ENCODE peak calls at places on chromosomes 13 and 19, in seven cellular contexts. Z, E, P, A, N, U and W are unnamed samples.

GRCh38 chr19:55641376-55642152 is 762 bp downstream of the ZNF580 start:
- DNase-seq in N (no peak), U (no peak), E (no peak), Z (no peak), P (no peak), A (no peak), W (no peak)

GRCh38 chr19:20066861-20067260 is 10.9 kb upstream of the ZNF90 start:
- DNase-seq in N (no peak), E (no peak), P (no peak), Z (no peak), U (no peak), A (no peak), W (no peak)

GRCh38 chr19:8459520-8460260 is 14.9 kb downstream of the HNRNPM start:
- DNase-seq in P (no peak), E (no peak), U (no peak), A (no peak), N (no peak), Z (no peak), W (peak)

GRCh38 chr13:101150998-101151397 is 265.3 kb downstream of the NALCN start:
- DNase-seq in N (no peak), E (no peak), Z (no peak), P (peak), U (no peak), A (no peak), W (no peak)

GRCh38 chr19:53906211-53907192 is 2.6 kb upstream of the CACNG7 start:
- DNase-seq in U (peak), A (peak), E (no peak), N (no peak), P (peak), Z (peak), W (no peak)

GRCh38 chr19:6551607-6552450 is 21.0 kb downstream of the TNFSF9 start:
- DNase-seq in U (peak), Z (no peak), E (no peak), A (no peak), N (no peak), P (no peak), W (no peak)

GRCh38 chr13:112332727-112333126 is 43.4 kb upstream of the SPACA7 start:
- DNase-seq in U (no peak), P (no peak), A (no peak), N (no peak), Z (no peak), E (no peak), W (no peak)

GRCh38 chr13:37313383-37313782 is 207.9 kb upstream of the CSNK1A1L start:
- DNase-seq in N (no peak), U (no peak), E (peak), P (no peak), A (no peak), Z (no peak), W (no peak)

GRCh38 chr19:7874857-7875393 is 735 bp upstream of the PRR36 start:
- DNase-seq in P (no peak), U (no peak), Z (no peak), A (no peak), N (no peak), E (no peak), W (no peak)

GRCh38 chr13:112067121-112067741 is at the start of gene SOX1:
- DNase-seq in Z (no peak), P (no peak), A (no peak), N (no peak), E (no peak), U (no peak), W (no peak)

GRCh38 chr19:2608602-2608922 is 93.9 kb downstream of the GNG7 start:
- DNase-seq in N (no peak), P (no peak), E (no peak), Z (no peak), U (no peak), A (no peak), W (no peak)

GRCh38 chr13:24270639-24271131 is 38.7 kb upstream of the C1QTNF9 start:
- DNase-seq in E (no peak), Z (no peak), N (peak), U (peak), P (peak), A (peak), W (no peak)

GRCh38 chr19:32674153-32674958 is 624 bp downstream of the ANKRD27 start:
- DNase-seq in P (no peak), N (no peak), E (no peak), Z (peak), U (no peak), A (no peak), W (no peak)

GRCh38 chr19:50906217-50906616 is 5.0 kb downstream of the KLK4 start:
- DNase-seq in A (peak), E (no peak), U (no peak), Z (peak), P (no peak), N (no peak), W (no peak)

GRCh38 chr13:111547726-111548273 is 227.4 kb downstream of the TEX29 start:
- DNase-seq in A (no peak), E (no peak), U (no peak), N (no peak), Z (no peak), P (no peak), W (no peak)

GRCh38 chr19:35718345-35719041 is 690 bp downstream of the KMT2B start:
- DNase-seq in N (no peak), P (no peak), Z (peak), A (peak), U (peak), E (no peak), W (no peak)

GRCh38 chr13:23467048-23467931 is 33.8 kb upstream of the SACS start:
- DNase-seq in Z (no peak), N (no peak), A (no peak), U (no peak), P (peak), E (no peak), W (no peak)

GRCh38 chr19:7255119-7255518 is 39.1 kb downstream of the INSR start:
- DNase-seq in A (peak), Z (no peak), N (no peak), P (no peak), U (no peak), E (no peak), W (no peak)

GRCh38 chr19:46515879-46516350 is 20.2 kb upstream of the PNMA8B start:
- DNase-seq in P (no peak), N (no peak), Z (no peak), U (no peak), E (no peak), A (no peak), W (no peak)

GRCh38 chr13:38635030-38635429 is 51.8 kb upstream of the FREM2 start:
- DNase-seq in P (no peak), E (no peak), Z (no peak), N (no peak), U (no peak), A (no peak), W (no peak)

GRCh38 chr19:47280183-47280797 is 5.6 kb downstream of the INAFM1 start:
- DNase-seq in A (peak), N (no peak), U (no peak), P (no peak), Z (no peak), E (no peak), W (no peak)

GRCh38 chr13:42924290-42924803 is 67.7 kb downstream of the EPSTI1 start:
- DNase-seq in N (no peak), U (no peak), Z (no peak), A (no peak), E (no peak), P (no peak), W (no peak)

GRCh38 chr19:13130886-13131490 is 12.9 kb downstream of the NACC1 start:
- DNase-seq in U (no peak), A (no peak), E (no peak), P (no peak), N (no peak), Z (no peak), W (no peak)

GRCh38 chr13:31742102-31742695 is 2.9 kb downstream of the RXFP2 start:
- DNase-seq in A (peak), N (no peak), P (peak), U (peak), E (no peak), Z (peak), W (peak)

GRCh38 chr13:101892296-101892695 is 439.8 kb downstream of the ITGBL1 start:
- DNase-seq in Z (no peak), E (no peak), N (no peak), P (no peak), U (no peak), A (no peak), W (no peak)

GRCh38 chr13:41384749-41385503 is 72.4 kb upstream of the RGCC start:
- DNase-seq in N (no peak), A (no peak), U (no peak), P (no peak), E (no peak), Z (no peak), W (peak)

GRCh38 chr19:56107626-56108351 is 13.3 kb downstream of the ZNF787 start:
- DNase-seq in A (no peak), P (no peak), Z (no peak), N (no peak), U (peak), E (no peak), W (no peak)